ENCODE peak calls at places on chromosomes 4 and X, in ten cellular contexts. V is transverse colon; G is foreskin fibroblast; Q is IMR-90; Y is upper lobe of left lung; S is fibroblast of mammary gland; R is epithelial cell of esophagus; J is tibial artery; H is left lung; X is activated CD8-positive, alpha-beta T cell treated with anti-CD3 and anti-CD28 coated beads for 36 hours. E is an unnamed sample.

GRCh38 chr4:168593399-168593798 is 96.5 kb downstream of the PALLD start:
- DNase-seq in V (no peak), G (no peak), Q (peak), Y (no peak), S (no peak), R (peak), J (no peak), H (no peak), X (no peak), E (no peak)

GRCh38 chr4:6198278-6198677 is 2.1 kb downstream of the JAKMIP1 start:
- DNase-seq in V (no peak), G (no peak), Q (no peak), Y (no peak), S (no peak), R (no peak), J (peak), H (no peak), X (peak), E (peak)

GRCh38 chr4:153019906-153020305 is 83.8 kb downstream of the FHDC1 start:
- DNase-seq in V (no peak), G (no peak), Q (no peak), Y (no peak), S (no peak), R (no peak), J (no peak), H (no peak), X (no peak), E (no peak)

GRCh38 chr4:78776729-78777555 is 792 bp downstream of the BMP2K start:
- DNase-seq in V (peak), G (peak), Q (peak), Y (no peak), S (peak), R (peak), J (peak), H (peak), X (peak), E (no peak)

GRCh38 chr4:76459291-76459723 is 24.3 kb downstream of the SHROOM3 start:
- DNase-seq in V (no peak), G (no peak), Q (peak), Y (no peak), S (peak), R (peak), J (no peak), H (no peak), X (no peak), E (no peak)

GRCh38 chrX:130110379-130111219 is at the start of gene ELF4:
- DNase-seq in V (peak), G (peak), Q (peak), Y (peak), S (peak), R (peak), J (peak), H (peak), X (peak), E (peak)

GRCh38 chr4:157045507-157046127 is 30.3 kb upstream of the GLRB start:
- DNase-seq in V (peak), G (peak), Q (peak), Y (no peak), S (peak), R (peak), J (no peak), H (no peak), X (no peak), E (no peak)

GRCh38 chrX:97984641-97985040 is 1100.9 kb downstream of the RPA4 start:
- DNase-seq in V (no peak), G (no peak), Q (peak), Y (no peak), S (peak), R (peak), J (no peak), H (no peak), X (no peak), E (no peak)

GRCh38 chr4:99815597-99816011 is 1.0 kb upstream of the DAPP1 start:
- DNase-seq in V (peak), G (peak), Q (peak), Y (no peak), S (peak), R (peak), J (no peak), H (no peak), X (peak), E (no peak)

GRCh38 chrX:147917700-147918694 is 6.3 kb downstream of the FMR1 start:
- DNase-seq in V (no peak), G (no peak), Q (peak), Y (no peak), S (peak), R (no peak), J (no peak), H (no peak), X (peak), E (no peak)

GRCh38 chrX:118975831-118976598 is 1.6 kb downstream of the LONRF3 start:
- DNase-seq in V (peak), G (peak), Q (peak), Y (peak), S (peak), R (no peak), J (peak), H (peak), X (peak), E (peak)

GRCh38 chrX:49001521-49002090 is 458 bp downstream of the GRIPAP1 start:
- DNase-seq in V (peak), G (peak), Q (peak), Y (no peak), S (peak), R (peak), J (no peak), H (no peak), X (peak), E (no peak)

GRCh38 chr4:22573198-22573597 is 57.3 kb upstream of the ADGRA3 start:
- DNase-seq in V (peak), G (no peak), Q (no peak), Y (no peak), S (peak), R (peak), J (peak), H (no peak), X (no peak), E (no peak)

GRCh38 chrX:750263-750662 is 119.7 kb downstream of the SHOX start:
- DNase-seq in V (no peak), G (peak), Q (no peak), Y (no peak), S (no peak), R (no peak), J (no peak), H (no peak), X (no peak), E (no peak)

GRCh38 chr4:1395941-1396805 is 10.1 kb downstream of the NKX1-1 start:
- DNase-seq in V (no peak), G (no peak), Q (no peak), Y (no peak), S (no peak), R (no peak), J (peak), H (peak), X (no peak), E (peak)

GRCh38 chrX:23797371-23798128 is 14.6 kb downstream of the SAT1 start:
- DNase-seq in V (no peak), G (no peak), Q (no peak), Y (no peak), S (no peak), R (peak), J (no peak), H (no peak), X (no peak), E (peak)

GRCh38 chr4:16226816-16227461 is 668 bp upstream of the TAPT1 start:
- DNase-seq in V (peak), G (peak), Q (no peak), Y (peak), S (peak), R (peak), J (peak), H (peak), X (peak), E (peak)

GRCh38 chr4:81621490-81621889 is 149.8 kb upstream of the RASGEF1B start:
- DNase-seq in V (no peak), G (no peak), Q (no peak), Y (no peak), S (no peak), R (no peak), J (no peak), H (no peak), X (no peak), E (no peak)

GRCh38 chrX:115609621-115610020 is 48.6 kb downstream of the PLS3 start:
- DNase-seq in V (no peak), G (no peak), Q (no peak), Y (no peak), S (no peak), R (no peak), J (no peak), H (no peak), X (no peak), E (no peak)

GRCh38 chr4:13970349-13970748 is 342.8 kb upstream of the BOD1L1 start:
- DNase-seq in V (no peak), G (peak), Q (peak), Y (no peak), S (no peak), R (no peak), J (no peak), H (no peak), X (no peak), E (no peak)

GRCh38 chr4:121900132-121900983 is 30.1 kb upstream of the BBS7 start:
- DNase-seq in V (peak), G (peak), Q (peak), Y (no peak), S (peak), R (peak), J (no peak), H (no peak), X (peak), E (peak)

GRCh38 chrX:130575831-130576404 is 174.1 kb downstream of the RBMX2 start:
- DNase-seq in V (peak), G (peak), Q (peak), Y (no peak), S (peak), R (peak), J (peak), H (no peak), X (peak), E (no peak)

GRCh38 chr4:140673729-140674128 is 82.5 kb downstream of the TBC1D9 start:
- DNase-seq in V (no peak), G (peak), Q (peak), Y (no peak), S (peak), R (no peak), J (no peak), H (no peak), X (no peak), E (no peak)

GRCh38 chr4:105709081-105709450 is 482 bp downstream of the GSTCD start:
- DNase-seq in V (no peak), G (peak), Q (no peak), Y (no peak), S (peak), R (peak), J (no peak), H (no peak), X (peak), E (no peak)

GRCh38 chr4:5511791-5512190 is 196.6 kb downstream of the EVC2 start:
- DNase-seq in V (no peak), G (peak), Q (peak), Y (no peak), S (peak), R (peak), J (no peak), H (no peak), X (no peak), E (no peak)

GRCh38 chr4:174120446-174121142 is 162.9 kb downstream of the FBXO8 start:
- DNase-seq in V (no peak), G (peak), Q (peak), Y (peak), S (peak), R (peak), J (peak), H (no peak), X (peak), E (peak)

GRCh38 chr4:103018391-103019318 is 850 bp downstream of the SLC9B1 start:
- DNase-seq in V (peak), G (peak), Q (no peak), Y (no peak), S (no peak), R (peak), J (peak), H (no peak), X (no peak), E (no peak)

GRCh38 chr4:3232871-3233271 is 16.1 kb upstream of the MSANTD1 start:
- DNase-seq in V (no peak), G (no peak), Q (no peak), Y (peak), S (no peak), R (no peak), J (no peak), H (peak), X (no peak), E (no peak)

GRCh38 chr4:33737721-33738120 is 2506.6 kb downstream of the ARAP2 start:
- DNase-seq in V (no peak), G (no peak), Q (no peak), Y (no peak), S (no peak), R (no peak), J (no peak), H (no peak), X (no peak), E (no peak)

GRCh38 chrX:13167444-13168207 is 123.2 kb upstream of the FAM9C start:
- DNase-seq in V (no peak), G (peak), Q (peak), Y (no peak), S (peak), R (peak), J (no peak), H (no peak), X (peak), E (no peak)

GRCh38 chr4:177696438-177696966 is 254.3 kb upstream of the AGA start:
- DNase-seq in V (no peak), G (no peak), Q (peak), Y (no peak), S (peak), R (peak), J (no peak), H (no peak), X (no peak), E (no peak)

GRCh38 chrX:14871767-14872166 is 1.1 kb downstream of the FANCB start:
- DNase-seq in V (no peak), G (no peak), Q (no peak), Y (no peak), S (no peak), R (no peak), J (no peak), H (no peak), X (no peak), E (no peak)

GRCh38 chr4:151569650-151570049 is 160.7 kb downstream of the FHIP1A start:
- DNase-seq in V (no peak), G (no peak), Q (no peak), Y (no peak), S (no peak), R (peak), J (no peak), H (no peak), X (no peak), E (no peak)

GRCh38 chr4:25441519-25442117 is 64.6 kb downstream of the ANAPC4 start:
- DNase-seq in V (peak), G (peak), Q (peak), Y (no peak), S (peak), R (peak), J (peak), H (no peak), X (peak), E (no peak)

GRCh38 chr4:55947254-55947882 is 1.4 kb upstream of the CEP135 start:
- DNase-seq in V (peak), G (peak), Q (peak), Y (no peak), S (no peak), R (no peak), J (no peak), H (no peak), X (peak), E (no peak)

DNA sequence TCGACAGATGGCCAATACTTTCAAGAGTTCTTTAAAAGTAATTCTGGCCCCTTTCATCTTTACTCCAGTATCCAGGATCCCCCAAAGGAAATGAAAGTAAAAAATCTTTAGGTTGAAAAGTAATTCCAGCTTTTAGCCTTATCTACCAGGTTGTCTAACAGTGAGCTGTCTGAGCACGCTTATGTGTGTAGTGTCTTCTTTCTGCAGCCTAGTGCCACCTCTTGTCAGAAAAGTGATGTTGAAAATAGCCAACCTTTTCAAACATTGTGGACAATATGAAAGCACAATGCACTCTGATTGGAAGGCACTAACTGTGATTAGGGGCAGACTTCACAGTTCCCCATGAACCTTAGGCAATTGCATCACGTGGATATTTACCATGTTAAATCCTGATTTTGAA is 92.1 kb downstream of the RELL1 start:
- DNase-seq in V (no peak), G (no peak), Q (no peak), Y (no peak), S (no peak), R (peak), J (no peak), H (no peak), X (no peak), E (no peak)
- TF ChIP-seq CTCF in V (no peak), G (no peak), Q (no peak), Y (no peak), S (no peak), R (peak), J (no peak), H (no peak), X (no peak), E (no peak)

GRCh38 chrX:108735087-108735679 is 1.2 kb downstream of the IRS4 start:
- DNase-seq in V (no peak), G (peak), Q (no peak), Y (peak), S (no peak), R (peak), J (no peak), H (peak), X (no peak), E (no peak)
- TF ChIP-seq CTCF in V (no peak), G (no peak), Q (no peak), Y (no peak), S (no peak), R (peak), J (no peak), H (no peak), X (no peak), E (no peak)

GRCh38 chr4:17561195-17561909 is 15.6 kb upstream of the LAP3 start:
- DNase-seq in V (no peak), G (peak), Q (peak), Y (no peak), S (peak), R (peak), J (no peak), H (no peak), X (no peak), E (no peak)

GRCh38 chr4:17559709-17560048 is 17.3 kb upstream of the LAP3 start:
- DNase-seq in V (no peak), G (no peak), Q (no peak), Y (no peak), S (no peak), R (no peak), J (no peak), H (no peak), X (no peak), E (no peak)

GRCh38 chr4:17558941-17559708 is 17.9 kb upstream of the LAP3 start:
- DNase-seq in V (no peak), G (no peak), Q (no peak), Y (no peak), S (no peak), R (no peak), J (no peak), H (no peak), X (no peak), E (no peak)

GRCh38 chr4:17560065-17560673 is 16.8 kb upstream of the LAP3 start:
- DNase-seq in V (no peak), G (no peak), Q (no peak), Y (no peak), S (no peak), R (no peak), J (no peak), H (no peak), X (no peak), E (no peak)

GRCh38 chr4:17562157-17562556 is 14.8 kb upstream of the LAP3 start:
- DNase-seq in V (no peak), G (no peak), Q (no peak), Y (no peak), S (no peak), R (peak), J (no peak), H (no peak), X (no peak), E (no peak)
- TF ChIP-seq CTCF in V (no peak), G (no peak), Q (no peak), Y (no peak), S (no peak), R (peak), J (no peak), H (no peak), X (no peak), E (no peak)

GRCh38 chrX:77446029-77446585 is 1.1 kb upstream of the FGF16 start:
- DNase-seq in V (peak), G (peak), Q (no peak), Y (peak), S (no peak), R (no peak), J (no peak), H (peak), X (peak), E (no peak)
- TF ChIP-seq CTCF in V (no peak), G (peak), Q (peak), Y (no peak), S (no peak), R (peak), J (peak), H (no peak), X (peak), E (no peak)

DNA sequence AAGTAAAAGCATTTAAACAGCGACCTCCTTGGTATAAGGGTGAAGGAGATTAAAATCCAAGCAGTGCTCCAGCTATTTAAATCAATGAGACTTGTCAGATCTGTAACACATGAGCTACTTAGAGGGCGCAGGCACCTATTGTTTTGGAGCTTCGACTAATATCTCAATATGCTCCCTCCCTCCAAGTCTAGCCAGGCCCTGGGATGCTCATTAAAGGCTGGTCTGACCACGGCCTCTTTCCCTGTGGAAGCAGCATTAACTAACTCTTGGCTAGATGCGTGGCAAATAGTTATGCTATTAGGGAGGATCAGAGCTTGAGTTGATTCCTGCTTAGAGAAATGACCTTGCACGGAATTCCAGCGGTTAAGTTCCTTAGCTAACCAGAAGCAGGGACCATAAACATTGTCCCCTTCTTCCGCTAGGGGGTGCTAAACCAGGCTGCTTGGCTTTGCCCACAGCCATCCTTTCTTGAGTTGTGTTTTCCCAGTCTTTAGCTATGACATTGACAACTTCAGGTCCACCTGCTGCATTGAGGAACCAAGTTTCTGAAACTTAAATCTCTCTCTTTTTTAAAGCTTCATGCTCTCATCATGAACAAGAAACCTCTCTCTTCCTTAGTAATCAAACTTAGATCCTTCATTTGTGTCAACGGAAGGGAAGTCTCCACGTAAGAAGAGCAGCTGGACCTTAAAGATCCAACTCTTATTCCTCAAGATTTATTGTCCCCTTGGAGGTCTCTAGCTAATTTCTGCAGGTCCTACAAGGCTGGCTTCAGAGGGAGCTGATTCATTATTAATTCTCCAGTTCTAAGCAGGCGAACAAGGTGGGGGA is 80.7 kb upstream of the IGFBP7 start:
- DNase-seq in V (peak), G (peak), Q (peak), Y (no peak), S (peak), R (peak), J (no peak), H (no peak), X (peak), E (peak)
- TF ChIP-seq CTCF in V (peak), G (peak), Q (peak), Y (peak), S (peak), R (peak), J (peak), H (peak), X (peak), E (peak)

DNA sequence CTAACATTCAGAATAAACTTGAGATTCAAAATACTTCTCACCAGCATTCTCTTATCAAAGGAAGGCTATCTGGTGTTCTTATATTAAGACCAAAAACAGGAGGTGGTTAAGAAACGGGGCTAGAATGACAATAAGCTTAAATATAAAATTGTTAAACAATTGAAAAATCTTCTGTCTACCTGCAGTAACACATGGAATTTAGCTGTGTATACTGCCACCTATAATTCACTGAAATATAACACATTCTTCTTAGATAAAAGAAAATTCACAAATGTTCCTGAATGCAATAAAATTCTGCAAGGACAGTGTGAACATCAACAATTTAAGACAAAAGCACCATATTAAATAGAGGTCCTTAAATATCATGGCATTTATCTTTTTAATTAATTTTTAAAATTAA is 11.5 kb upstream of the PCDH10 start:
- DNase-seq in V (no peak), G (no peak), Q (no peak), Y (no peak), S (no peak), R (no peak), J (no peak), H (no peak), X (no peak), E (no peak)
- TF ChIP-seq CTCF in V (no peak), G (no peak), Q (no peak), Y (no peak), S (no peak), R (no peak), J (no peak), H (no peak), X (no peak), E (no peak)